ENCODE peak calls at places on chromosomes 16 and 17, in six cellular contexts. One of them, this sample, is unnamed.

GRCh38 chr17:7889166-7889584 is 586 bp downstream of the CHD3 start:
- DNase-seq in cardiac muscle cell: peak; percentile 88
- DNase-seq in stimulated activated CD4-positive, alpha-beta T cell treated with anti-CD3 and anti-CD28 coated beads, Interleukin-2, amount 100 ng/mL, for 4 hours: no peak
- DNase-seq in AG08396: peak; percentile 92
- DNase-seq in fibroblast of lung: peak; percentile 97
- DNase-seq in stomach: peak; percentile 99
- DNase-seq in this sample: peak; percentile 49

GRCh38 chr16:86089341-86089900 is 190.5 kb downstream of the IRF8 start:
- DNase-seq in stomach: no peak
- DNase-seq in AG08396: no peak
- DNase-seq in fibroblast of lung: no peak
- DNase-seq in cardiac muscle cell: no peak
- DNase-seq in stimulated activated CD4-positive, alpha-beta T cell treated with anti-CD3 and anti-CD28 coated beads, Interleukin-2, amount 100 ng/mL, for 4 hours: no peak
- DNase-seq in this sample: no peak

GRCh38 chr17:69733171-69734014 is 318.9 kb downstream of the MAP2K6 start:
- DNase-seq in cardiac muscle cell: no peak
- DNase-seq in AG08396: peak; percentile 64
- DNase-seq in stomach: no peak
- DNase-seq in stimulated activated CD4-positive, alpha-beta T cell treated with anti-CD3 and anti-CD28 coated beads, Interleukin-2, amount 100 ng/mL, for 4 hours: no peak
- DNase-seq in fibroblast of lung: peak; percentile 65
- DNase-seq in this sample: no peak

GRCh38 chr16:84103678-84104077 is 13.1 kb downstream of the MBTPS1 start:
- DNase-seq in AG08396: no peak
- DNase-seq in cardiac muscle cell: no peak
- DNase-seq in stimulated activated CD4-positive, alpha-beta T cell treated with anti-CD3 and anti-CD28 coated beads, Interleukin-2, amount 100 ng/mL, for 4 hours: no peak
- DNase-seq in stomach: no peak
- DNase-seq in fibroblast of lung: peak; percentile 9
- DNase-seq in this sample: no peak

GRCh38 chr16:229731-230281 is 557 bp upstream of the LUC7L start:
- DNase-seq in fibroblast of lung: no peak
- DNase-seq in stomach: no peak
- DNase-seq in cardiac muscle cell: no peak
- DNase-seq in stimulated activated CD4-positive, alpha-beta T cell treated with anti-CD3 and anti-CD28 coated beads, Interleukin-2, amount 100 ng/mL, for 4 hours: no peak
- DNase-seq in AG08396: no peak
- DNase-seq in this sample: no peak

GRCh38 chr16:57470683-57471082 is 8.2 kb downstream of the POLR2C start:
- DNase-seq in cardiac muscle cell: peak; percentile 37
- DNase-seq in stomach: peak; percentile 84
- DNase-seq in AG08396: no peak
- DNase-seq in fibroblast of lung: peak; percentile 50
- DNase-seq in stimulated activated CD4-positive, alpha-beta T cell treated with anti-CD3 and anti-CD28 coated beads, Interleukin-2, amount 100 ng/mL, for 4 hours: no peak
- DNase-seq in this sample: no peak

GRCh38 chr16:26649646-26650045 is 417.1 kb upstream of the C16orf82 start:
- DNase-seq in stomach: no peak
- DNase-seq in stimulated activated CD4-positive, alpha-beta T cell treated with anti-CD3 and anti-CD28 coated beads, Interleukin-2, amount 100 ng/mL, for 4 hours: no peak
- DNase-seq in cardiac muscle cell: no peak
- DNase-seq in AG08396: no peak
- DNase-seq in fibroblast of lung: no peak
- DNase-seq in this sample: no peak

GRCh38 chr16:10618710-10619209 is 38.4 kb upstream of the EMP2 start:
- DNase-seq in AG08396: no peak
- DNase-seq in stomach: no peak
- DNase-seq in cardiac muscle cell: no peak
- DNase-seq in stimulated activated CD4-positive, alpha-beta T cell treated with anti-CD3 and anti-CD28 coated beads, Interleukin-2, amount 100 ng/mL, for 4 hours: no peak
- DNase-seq in fibroblast of lung: no peak
- DNase-seq in this sample: no peak

GRCh38 chr17:70622382-70623260 is 453.3 kb downstream of the KCNJ2 start:
- DNase-seq in stimulated activated CD4-positive, alpha-beta T cell treated with anti-CD3 and anti-CD28 coated beads, Interleukin-2, amount 100 ng/mL, for 4 hours: no peak
- DNase-seq in AG08396: peak; percentile 19
- DNase-seq in fibroblast of lung: peak; percentile 59
- DNase-seq in cardiac muscle cell: peak; percentile 47
- DNase-seq in stomach: peak; percentile 42
- DNase-seq in this sample: peak; percentile 74

GRCh38 chr17:76884995-76885896 is 17.0 kb downstream of the MGAT5B start:
- DNase-seq in cardiac muscle cell: no peak
- DNase-seq in stomach: no peak
- DNase-seq in AG08396: no peak
- DNase-seq in fibroblast of lung: no peak
- DNase-seq in stimulated activated CD4-positive, alpha-beta T cell treated with anti-CD3 and anti-CD28 coated beads, Interleukin-2, amount 100 ng/mL, for 4 hours: no peak
- DNase-seq in this sample: no peak

GRCh38 chr16:9566099-9566498 is 474.7 kb downstream of the HAPSTR1 start:
- DNase-seq in stomach: no peak
- DNase-seq in fibroblast of lung: no peak
- DNase-seq in cardiac muscle cell: no peak
- DNase-seq in AG08396: no peak
- DNase-seq in stimulated activated CD4-positive, alpha-beta T cell treated with anti-CD3 and anti-CD28 coated beads, Interleukin-2, amount 100 ng/mL, for 4 hours: no peak
- DNase-seq in this sample: no peak

GRCh38 chr17:79628861-79629547 is 18.2 kb upstream of the RBFOX3 start:
- DNase-seq in stomach: peak; percentile 13
- DNase-seq in cardiac muscle cell: no peak
- DNase-seq in fibroblast of lung: no peak
- DNase-seq in stimulated activated CD4-positive, alpha-beta T cell treated with anti-CD3 and anti-CD28 coated beads, Interleukin-2, amount 100 ng/mL, for 4 hours: no peak
- DNase-seq in AG08396: no peak
- DNase-seq in this sample: peak; percentile 1

GRCh38 chr17:19771971-19772630 is 24.0 kb upstream of the ALDH3A1 start:
- DNase-seq in stimulated activated CD4-positive, alpha-beta T cell treated with anti-CD3 and anti-CD28 coated beads, Interleukin-2, amount 100 ng/mL, for 4 hours: no peak
- DNase-seq in AG08396: no peak
- DNase-seq in cardiac muscle cell: no peak
- DNase-seq in stomach: no peak
- DNase-seq in fibroblast of lung: no peak
- DNase-seq in this sample: no peak

GRCh38 chr17:65198653-65199382 is 61.6 kb downstream of the RGS9 start:
- DNase-seq in cardiac muscle cell: peak; percentile 68
- DNase-seq in stimulated activated CD4-positive, alpha-beta T cell treated with anti-CD3 and anti-CD28 coated beads, Interleukin-2, amount 100 ng/mL, for 4 hours: no peak
- DNase-seq in AG08396: peak; percentile 71
- DNase-seq in stomach: no peak
- DNase-seq in fibroblast of lung: peak; percentile 78
- DNase-seq in this sample: no peak

GRCh38 chr16:87305505-87306391 is 11.4 kb downstream of the C16orf95 start:
- DNase-seq in fibroblast of lung: peak; percentile 30
- DNase-seq in cardiac muscle cell: no peak
- DNase-seq in AG08396: peak; percentile 64
- DNase-seq in stimulated activated CD4-positive, alpha-beta T cell treated with anti-CD3 and anti-CD28 coated beads, Interleukin-2, amount 100 ng/mL, for 4 hours: no peak
- DNase-seq in stomach: no peak
- DNase-seq in this sample: no peak

GRCh38 chr16:84093120-84093878 is 23.4 kb downstream of the MBTPS1 start:
- DNase-seq in stimulated activated CD4-positive, alpha-beta T cell treated with anti-CD3 and anti-CD28 coated beads, Interleukin-2, amount 100 ng/mL, for 4 hours: no peak
- DNase-seq in cardiac muscle cell: no peak
- DNase-seq in fibroblast of lung: no peak
- DNase-seq in stomach: no peak
- DNase-seq in AG08396: no peak
- DNase-seq in this sample: no peak

GRCh38 chr17:8868529-8868951 is 1.1 kb upstream of the PIK3R6 start:
- DNase-seq in stimulated activated CD4-positive, alpha-beta T cell treated with anti-CD3 and anti-CD28 coated beads, Interleukin-2, amount 100 ng/mL, for 4 hours: no peak
- DNase-seq in cardiac muscle cell: no peak
- DNase-seq in stomach: no peak
- DNase-seq in AG08396: no peak
- DNase-seq in fibroblast of lung: no peak
- DNase-seq in this sample: no peak

GRCh38 chr16:80366023-80366422 is 174.8 kb upstream of the DYNLRB2 start:
- DNase-seq in AG08396: no peak
- DNase-seq in fibroblast of lung: no peak
- DNase-seq in cardiac muscle cell: no peak
- DNase-seq in stimulated activated CD4-positive, alpha-beta T cell treated with anti-CD3 and anti-CD28 coated beads, Interleukin-2, amount 100 ng/mL, for 4 hours: no peak
- DNase-seq in stomach: no peak
- DNase-seq in this sample: no peak

GRCh38 chr17:65562206-65562531 is 721 bp upstream of the AXIN2 start:
- DNase-seq in fibroblast of lung: no peak
- DNase-seq in cardiac muscle cell: no peak
- DNase-seq in stomach: no peak
- DNase-seq in AG08396: no peak
- DNase-seq in stimulated activated CD4-positive, alpha-beta T cell treated with anti-CD3 and anti-CD28 coated beads, Interleukin-2, amount 100 ng/mL, for 4 hours: no peak
- DNase-seq in this sample: no peak

GRCh38 chr17:38893612-38894011 is 23.8 kb downstream of the LASP1 start:
- DNase-seq in cardiac muscle cell: no peak
- DNase-seq in fibroblast of lung: no peak
- DNase-seq in stimulated activated CD4-positive, alpha-beta T cell treated with anti-CD3 and anti-CD28 coated beads, Interleukin-2, amount 100 ng/mL, for 4 hours: no peak
- DNase-seq in stomach: no peak
- DNase-seq in AG08396: no peak
- DNase-seq in this sample: no peak

GRCh38 chr17:44219636-44220210 is at the start of gene UBTF:
- DNase-seq in fibroblast of lung: peak; percentile 61
- DNase-seq in AG08396: peak; percentile 67
- DNase-seq in stimulated activated CD4-positive, alpha-beta T cell treated with anti-CD3 and anti-CD28 coated beads, Interleukin-2, amount 100 ng/mL, for 4 hours: peak; percentile 61
- DNase-seq in stomach: peak; percentile 62
- DNase-seq in cardiac muscle cell: peak; percentile 80
- DNase-seq in this sample: peak; percentile 61

GRCh38 chr17:12089809-12090384 is 69.2 kb downstream of the MAP2K4 start:
- DNase-seq in fibroblast of lung: peak; percentile 55
- DNase-seq in stimulated activated CD4-positive, alpha-beta T cell treated with anti-CD3 and anti-CD28 coated beads, Interleukin-2, amount 100 ng/mL, for 4 hours: no peak
- DNase-seq in stomach: no peak
- DNase-seq in cardiac muscle cell: no peak
- DNase-seq in AG08396: peak; percentile 25
- DNase-seq in this sample: no peak

GRCh38 chr17:58088624-58089023 is 5.4 kb downstream of the DYNLL2 start:
- DNase-seq in stimulated activated CD4-positive, alpha-beta T cell treated with anti-CD3 and anti-CD28 coated beads, Interleukin-2, amount 100 ng/mL, for 4 hours: no peak
- DNase-seq in AG08396: no peak
- DNase-seq in cardiac muscle cell: no peak
- DNase-seq in stomach: no peak
- DNase-seq in fibroblast of lung: no peak
- DNase-seq in this sample: no peak

GRCh38 chr16:64950262-64950661 is 171.6 kb downstream of the CDH11 start:
- DNase-seq in fibroblast of lung: no peak
- DNase-seq in AG08396: no peak
- DNase-seq in stomach: no peak
- DNase-seq in stimulated activated CD4-positive, alpha-beta T cell treated with anti-CD3 and anti-CD28 coated beads, Interleukin-2, amount 100 ng/mL, for 4 hours: no peak
- DNase-seq in cardiac muscle cell: no peak
- DNase-seq in this sample: no peak

GRCh38 chr16:88692861-88693260 is 6.6 kb upstream of the SNAI3 start:
- DNase-seq in cardiac muscle cell: no peak
- DNase-seq in AG08396: no peak
- DNase-seq in fibroblast of lung: no peak
- DNase-seq in stimulated activated CD4-positive, alpha-beta T cell treated with anti-CD3 and anti-CD28 coated beads, Interleukin-2, amount 100 ng/mL, for 4 hours: no peak
- DNase-seq in stomach: no peak
- DNase-seq in this sample: no peak

GRCh38 chr16:67459066-67459857 is 21.7 kb downstream of the ATP6V0D1 start:
- DNase-seq in stimulated activated CD4-positive, alpha-beta T cell treated with anti-CD3 and anti-CD28 coated beads, Interleukin-2, amount 100 ng/mL, for 4 hours: no peak
- DNase-seq in stomach: peak; percentile 87
- DNase-seq in fibroblast of lung: no peak
- DNase-seq in cardiac muscle cell: peak; percentile 88
- DNase-seq in AG08396: peak; percentile 25
- DNase-seq in this sample: peak; percentile 41

GRCh38 chr17:79612468-79613194 is 1.8 kb upstream of the RBFOX3 start:
- DNase-seq in stomach: peak; percentile 31
- DNase-seq in cardiac muscle cell: peak; percentile 77
- DNase-seq in AG08396: peak; percentile 63
- DNase-seq in stimulated activated CD4-positive, alpha-beta T cell treated with anti-CD3 and anti-CD28 coated beads, Interleukin-2, amount 100 ng/mL, for 4 hours: no peak
- DNase-seq in fibroblast of lung: peak; percentile 5
- DNase-seq in this sample: peak; percentile 89

GRCh38 chr17:80028030-80028429 is 7.6 kb downstream of the TBC1D16 start:
- DNase-seq in fibroblast of lung: no peak
- DNase-seq in AG08396: no peak
- DNase-seq in cardiac muscle cell: no peak
- DNase-seq in stimulated activated CD4-positive, alpha-beta T cell treated with anti-CD3 and anti-CD28 coated beads, Interleukin-2, amount 100 ng/mL, for 4 hours: no peak
- DNase-seq in stomach: no peak
- DNase-seq in this sample: no peak

GRCh38 chr17:42286411-42287295 is 1.6 kb upstream of the STAT5A start:
- DNase-seq in stomach: peak; percentile 24
- DNase-seq in cardiac muscle cell: no peak
- DNase-seq in fibroblast of lung: no peak
- DNase-seq in stimulated activated CD4-positive, alpha-beta T cell treated with anti-CD3 and anti-CD28 coated beads, Interleukin-2, amount 100 ng/mL, for 4 hours: no peak
- DNase-seq in AG08396: no peak
- DNase-seq in this sample: no peak

GRCh38 chr17:42964161-42964932 is at the start of gene AARSD1:
- DNase-seq in fibroblast of lung: peak; percentile 94
- DNase-seq in stimulated activated CD4-positive, alpha-beta T cell treated with anti-CD3 and anti-CD28 coated beads, Interleukin-2, amount 100 ng/mL, for 4 hours: peak; percentile 85
- DNase-seq in cardiac muscle cell: peak; percentile 95
- DNase-seq in stomach: peak; percentile 93
- DNase-seq in AG08396: peak; percentile 90
- DNase-seq in this sample: peak; percentile 81

GRCh38 chr17:16141685-16142084 is 73.6 kb downstream of the NCOR1 start:
- DNase-seq in stomach: no peak
- DNase-seq in stimulated activated CD4-positive, alpha-beta T cell treated with anti-CD3 and anti-CD28 coated beads, Interleukin-2, amount 100 ng/mL, for 4 hours: no peak
- DNase-seq in AG08396: no peak
- DNase-seq in cardiac muscle cell: no peak
- DNase-seq in fibroblast of lung: no peak
- DNase-seq in this sample: no peak